ENCODE peak calls at places on chromosomes 16 and 17, in four cellular contexts. V is AG10803, N is lower leg skin, U is IMR-90. S is an unnamed sample.

GRCh38 chr17:63094636-63095035 is 128.6 kb downstream of the TANC2 start:
- DNase-seq in U (no peak), V (no peak), N (no peak), S (no peak)

GRCh38 chr17:72566671-72567484 is 446.1 kb downstream of the SOX9 start:
- DNase-seq in N (no peak), V (no peak), U (no peak), S (no peak)

GRCh38 chr16:53045554-53046250 is 7.0 kb downstream of the CHD9NB start:
- DNase-seq in V (no peak), U (no peak), N (no peak), S (no peak)

GRCh38 chr17:79072544-79072943 is 2.1 kb upstream of the ENGASE start:
- DNase-seq in N (no peak), V (no peak), U (no peak), S (no peak)

GRCh38 chr16:17440131-17440530 is 30.6 kb downstream of the XYLT1 start:
- DNase-seq in V (no peak), U (no peak), N (peak), S (no peak)

GRCh38 chr17:74290340-74290739 is 16.3 kb downstream of the DNAI2 start:
- DNase-seq in V (no peak), U (no peak), N (no peak), S (no peak)

GRCh38 chr16:81711609-81712329 is 67.3 kb upstream of the PLCG2 start:
- DNase-seq in U (peak), V (peak), N (no peak), S (peak)

GRCh38 chr17:78142113-78142861 is 3.9 kb upstream of the C17orf99 start:
- DNase-seq in N (peak), U (peak), V (peak), S (peak)

GRCh38 chr16:9869776-9870175 is 312.5 kb downstream of the GRIN2A start:
- DNase-seq in U (no peak), N (no peak), V (no peak), S (no peak)

GRCh38 chr17:12050646-12051225 is 30.1 kb downstream of the MAP2K4 start:
- DNase-seq in U (no peak), V (no peak), N (no peak), S (no peak)

GRCh38 chr16:89150090-89150835 is 21.3 kb upstream of the CDH15 start:
- DNase-seq in N (no peak), V (no peak), U (no peak), S (no peak)

GRCh38 chr17:8935194-8935593 is 30.3 kb downstream of the PIK3R5 start:
- DNase-seq in U (no peak), V (no peak), N (no peak), S (no peak)

GRCh38 chr17:55612691-55613141 is 101.5 kb upstream of the SMIM36 start:
- DNase-seq in U (peak), V (peak), N (no peak), S (no peak)

GRCh38 chr16:22297871-22298733 is 893 bp downstream of the POLR3E start:
- DNase-seq in V (peak), N (no peak), U (peak), S (peak)

GRCh38 chr17:77951123-77951522 is 7.4 kb upstream of the TNRC6C start:
- DNase-seq in V (no peak), U (no peak), N (no peak), S (no peak)

GRCh38 chr16:12802661-12803060 is 1.0 kb downstream of the CPPED1 start:
- DNase-seq in N (no peak), V (no peak), U (no peak), S (no peak)

GRCh38 chr16:3879887-3880564 is 487 bp downstream of the CREBBP start:
- DNase-seq in U (peak), V (peak), N (peak), S (peak)

GRCh38 chr16:11784048-11784780 is 12.8 kb downstream of the ZC3H7A start:
- DNase-seq in V (peak), N (no peak), U (no peak), S (no peak)

GRCh38 chr17:79000396-79001189 is 9.0 kb downstream of the CANT1 start:
- DNase-seq in V (no peak), N (peak), U (no peak), S (no peak)

GRCh38 chr17:67528751-67529436 is 151.8 kb downstream of the PITPNC1 start:
- DNase-seq in N (peak), V (peak), U (peak), S (peak)

GRCh38 chr17:61251939-61252865 is 147.4 kb upstream of the TBX2 start:
- DNase-seq in V (peak), U (peak), N (peak), S (peak)

GRCh38 chr17:48215583-48216139 is 108.1 kb downstream of the SNX11 start:
- DNase-seq in U (peak), N (no peak), V (peak), S (peak)

GRCh38 chr16:27894441-27894840 is 169.1 kb downstream of the GSG1L start:
- DNase-seq in V (no peak), N (no peak), U (no peak), S (no peak)

GRCh38 chr17:16980813-16981731 is 9.2 kb upstream of the TNFRSF13B start:
- DNase-seq in V (peak), N (peak), U (no peak), S (no peak)

GRCh38 chr17:79393358-79394038 is 217.4 kb downstream of the RBFOX3 start:
- DNase-seq in V (peak), N (peak), U (peak), S (peak)

DNA sequence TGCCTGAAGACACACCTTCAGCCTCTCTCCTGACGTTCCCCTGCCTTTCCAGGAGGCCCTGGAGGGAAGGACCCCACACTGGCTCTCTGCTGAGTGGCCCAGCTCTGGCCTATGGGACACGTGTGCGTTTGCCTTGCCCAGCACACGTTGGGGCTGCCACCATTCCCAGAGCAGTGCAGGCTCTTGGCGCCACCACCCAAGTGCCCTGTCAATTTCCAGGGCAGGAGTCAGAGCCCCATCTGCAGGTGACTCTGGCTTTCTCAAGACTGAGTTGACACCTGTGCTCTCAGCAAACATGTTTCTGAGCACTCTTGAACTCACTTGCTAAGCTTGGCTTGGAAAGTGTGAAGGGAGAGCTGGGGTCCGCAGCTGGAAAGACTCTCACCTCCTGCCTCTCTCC is 4.7 kb upstream of the IRF8 start:
- DNase-seq in V (no peak), U (no peak), N (peak), S (no peak)
- TF ChIP-seq CTCF in V (no peak), U (no peak), N (no peak), S (no peak)

GRCh38 chr17:75842411-75842810 is 1.8 kb downstream of the UNC13D start:
- DNase-seq in V (no peak), N (no peak), U (no peak), S (no peak)

GRCh38 chr17:75840779-75841123 is 3.5 kb downstream of the UNC13D start:
- DNase-seq in U (no peak), N (no peak), V (no peak), S (no peak)

GRCh38 chr17:75837899-75838298 is 6.3 kb downstream of the UNC13D start:
- DNase-seq in V (no peak), N (no peak), U (no peak), S (no peak)

GRCh38 chr17:75838410-75838809 is 5.8 kb downstream of the UNC13D start:
- DNase-seq in N (no peak), U (no peak), V (no peak), S (no peak)

GRCh38 chr17:75839942-75840778 is 4.0 kb downstream of the UNC13D start:
- DNase-seq in U (no peak), V (no peak), N (no peak), S (no peak)
- H3K4me3 ChIP-seq in U (no peak), V (no peak), N (no peak), S (no peak)

DNA sequence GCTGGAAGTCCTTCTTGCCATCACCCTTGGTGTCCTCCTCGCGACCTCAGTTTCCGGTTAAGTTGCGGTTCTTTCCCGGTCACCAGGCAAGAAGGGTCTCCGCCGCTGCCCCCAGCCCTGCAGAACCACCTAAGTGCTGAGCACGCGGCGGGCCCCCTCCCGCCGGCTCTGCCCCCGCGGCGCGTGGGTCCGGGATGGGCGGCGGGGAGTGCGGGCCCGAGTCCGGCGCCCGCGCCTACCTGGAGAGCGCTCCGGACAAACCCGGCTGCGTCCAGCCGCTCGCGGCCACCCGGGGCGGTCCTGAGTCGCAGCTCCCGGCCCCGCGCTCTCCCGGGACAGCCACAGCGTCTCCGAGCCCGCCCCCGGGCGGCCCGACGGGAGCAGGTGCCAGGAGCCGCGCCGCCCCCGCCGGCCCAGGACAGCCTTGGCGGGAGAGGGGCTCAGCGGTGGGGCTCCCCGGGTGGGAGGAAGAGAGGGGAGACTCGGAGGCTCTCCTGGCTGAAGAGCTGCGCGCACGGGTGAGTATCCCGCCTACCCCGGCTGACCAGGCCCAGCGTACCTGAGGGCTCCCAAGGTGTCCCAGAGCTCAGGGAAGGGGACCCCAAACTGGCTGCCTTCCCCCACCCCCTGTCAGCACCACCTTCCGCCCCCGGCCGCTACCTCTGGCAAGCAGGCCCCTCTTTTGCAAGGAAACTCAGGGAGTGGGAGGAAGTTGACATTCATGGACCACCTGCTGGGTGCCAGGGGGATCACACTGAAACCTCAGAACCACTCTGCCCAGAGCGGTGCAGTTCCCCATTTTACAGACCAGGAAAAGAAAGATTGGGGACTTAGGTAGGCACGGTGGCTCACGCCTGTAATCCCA is 22.2 kb upstream of the C17orf113 start:
- DNase-seq in V (no peak), N (no peak), U (no peak), S (no peak)
- TF ChIP-seq CTCF in V (no peak), N (no peak), U (no peak), S (no peak)

DNA sequence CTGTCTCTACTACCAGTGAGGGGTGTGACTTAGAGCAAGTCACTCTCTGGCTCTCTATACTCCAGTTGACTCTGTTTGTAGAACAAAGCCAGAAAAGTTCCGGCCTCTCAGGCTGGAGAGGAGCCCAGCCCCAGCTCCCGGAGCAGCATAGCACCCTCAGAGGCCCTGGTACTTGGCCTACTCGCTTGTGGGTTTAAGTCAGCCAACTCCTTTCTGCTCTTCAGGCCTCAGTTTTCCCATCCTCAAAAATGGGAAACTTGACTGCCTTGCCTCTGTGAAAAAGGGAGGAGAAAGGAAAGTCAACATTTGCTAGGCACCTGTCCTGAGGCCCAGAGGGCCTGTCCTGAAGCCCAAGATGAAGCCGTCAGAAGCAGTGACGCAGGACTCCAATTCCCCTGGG is 1.1 kb downstream of the CHST6 start:
- DNase-seq in V (no peak), N (no peak), U (no peak), S (no peak)
- H3K4me3 ChIP-seq in V (no peak), N (no peak), U (no peak), S (no peak)

S was measured in foreskin fibroblast.